ENCODE peak calls at places on chromosome 22, in ten cellular contexts. I is uterus, B is IMR-90, D is right lobe of liver, K is left lung, O is cardiac muscle cell, H is retinal pigment epithelial cell, Z is astrocyte of the cerebellum, R is heart left ventricle, L is BJ. F is an unnamed sample.

GRCh38 chr22:39999144-39999757 is 4.5 kb downstream of the FAM83F start:
- DNase-seq in B (peak), D (no peak), O (no peak), Z (no peak), H (no peak), R (no peak), L (no peak), K (no peak), I (no peak), F (no peak)

GRCh38 chr22:48758905-48759875 is 1068.5 kb downstream of the BRD1 start:
- DNase-seq in I (no peak), H (no peak), Z (no peak), O (no peak), K (no peak), D (peak), R (peak), B (no peak), L (no peak), F (no peak)

GRCh38 chr22:46105494-46106278 is 44.6 kb upstream of the PPARA start:
- DNase-seq in D (no peak), Z (peak), O (no peak), B (peak), R (no peak), L (peak), K (no peak), I (no peak), H (no peak), F (no peak)

GRCh38 chr22:42676059-42676607 is 26.9 kb upstream of the CYB5R3 start:
- DNase-seq in H (no peak), L (peak), R (no peak), K (no peak), Z (no peak), B (peak), I (no peak), O (no peak), D (no peak), F (no peak)

GRCh38 chr22:47155131-47155885 is 392.9 kb downstream of the TBC1D22A start:
- DNase-seq in I (no peak), O (no peak), R (no peak), K (no peak), Z (no peak), B (no peak), D (no peak), H (no peak), L (no peak), F (no peak)

GRCh38 chr22:32005453-32005852 is 37.6 kb upstream of the SLC5A1 start:
- DNase-seq in Z (peak), O (no peak), I (no peak), D (no peak), H (no peak), L (no peak), B (peak), R (no peak), K (no peak), F (no peak)

GRCh38 chr22:33519140-33519973 is 400.9 kb downstream of the LARGE1 start:
- DNase-seq in I (peak), H (peak), O (peak), D (no peak), L (no peak), Z (no peak), K (no peak), R (peak), B (peak), F (no peak)

GRCh38 chr22:40635940-40636379 is 559 bp downstream of the MRTFA start:
- DNase-seq in H (no peak), Z (no peak), D (peak), L (no peak), B (no peak), O (no peak), K (no peak), R (no peak), I (peak), F (no peak)

GRCh38 chr22:35555941-35556547 is 15.4 kb downstream of the RASD2 start:
- DNase-seq in R (no peak), D (no peak), H (no peak), L (no peak), I (no peak), Z (no peak), K (no peak), O (no peak), B (no peak), F (no peak)

GRCh38 chr22:48079505-48080295 is 1317.2 kb downstream of the TBC1D22A start:
- DNase-seq in Z (no peak), I (no peak), K (no peak), H (no peak), D (no peak), O (no peak), R (no peak), B (no peak), L (no peak), F (peak)

GRCh38 chr22:25146906-25147754 is 52.5 kb upstream of the CRYBB3 start:
- DNase-seq in H (no peak), I (no peak), B (no peak), Z (no peak), R (no peak), L (no peak), O (no peak), K (no peak), D (no peak), F (no peak)

GRCh38 chr22:38981005-38981658 is 1.0 kb upstream of the APOBEC3B start:
- DNase-seq in H (no peak), B (peak), K (no peak), D (peak), R (no peak), I (peak), Z (no peak), O (peak), L (no peak), F (no peak)
- TF ChIP-seq CTCF in H (peak), B (peak), K (no peak), D (peak), R (no peak), I (peak), Z (peak), O (peak), L (peak), F (peak)

GRCh38 chr22:22721681-22722309 is 77.4 kb downstream of the GGTLC2 start:
- DNase-seq in Z (no peak), K (no peak), R (no peak), H (peak), B (peak), I (no peak), L (no peak), D (no peak), O (no peak), F (peak)
- H3K4me3 ChIP-seq in Z (no peak), K (no peak), R (no peak), H (no peak), B (no peak), I (no peak), L (no peak), D (no peak), O (no peak), F (no peak)

GRCh38 chr22:44116755-44117684 is 63.7 kb upstream of the PARVG start:
- DNase-seq in K (no peak), Z (no peak), H (no peak), O (no peak), B (no peak), I (no peak), L (no peak), R (peak), D (peak), F (no peak)

GRCh38 chr22:44120314-44120704 is 60.4 kb upstream of the PARVG start:
- DNase-seq in K (no peak), I (no peak), O (no peak), Z (no peak), L (no peak), D (no peak), H (no peak), B (no peak), R (no peak), F (peak)

GRCh38 chr22:44119669-44120313 is 60.9 kb upstream of the PARVG start:
- DNase-seq in B (no peak), I (no peak), R (no peak), K (peak), D (peak), L (no peak), Z (no peak), H (no peak), O (no peak), F (peak)

GRCh38 chr22:44116331-44116730 is 64.4 kb upstream of the PARVG start:
- DNase-seq in H (no peak), K (no peak), O (no peak), R (no peak), L (no peak), D (no peak), B (no peak), I (no peak), Z (no peak), F (no peak)

DNA sequence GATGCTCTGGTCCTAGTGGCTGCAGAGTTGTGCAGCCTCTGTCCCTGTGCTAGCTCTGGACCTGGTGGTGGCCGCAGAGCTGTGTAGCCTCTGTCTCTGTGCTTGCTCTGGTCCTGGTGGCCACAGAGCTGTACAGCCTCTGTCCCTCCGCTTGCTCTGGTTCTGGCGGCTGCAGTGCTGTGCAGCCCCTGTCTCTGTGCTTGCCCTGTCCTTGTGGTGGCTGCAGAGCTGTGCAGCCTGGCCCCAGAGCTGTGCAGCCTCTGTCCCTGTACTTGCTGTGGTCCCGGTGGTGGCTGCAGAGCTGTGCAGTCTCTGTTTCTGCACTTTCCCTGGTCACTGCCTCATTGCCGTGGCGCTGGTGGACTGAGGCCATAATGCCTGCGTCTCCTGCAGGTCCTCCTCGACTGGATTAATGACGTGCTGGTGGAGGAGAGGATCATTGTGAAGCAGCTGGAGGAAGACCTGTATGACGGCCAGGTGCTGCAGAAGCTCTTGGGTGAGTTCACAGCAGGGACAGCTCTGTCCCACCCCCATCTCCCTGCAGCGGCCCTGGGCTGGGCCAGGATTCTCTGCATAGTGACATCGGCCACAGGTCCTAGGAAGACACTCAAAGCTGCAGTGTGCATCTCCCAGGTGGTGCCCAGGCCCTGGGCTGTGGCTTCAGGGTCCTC is 61.9 kb upstream of the PARVG start:
- DNase-seq in L (no peak), R (no peak), I (no peak), H (no peak), K (no peak), D (no peak), O (no peak), B (no peak), Z (no peak), F (peak)
- TF ChIP-seq CTCF in L (no peak), R (no peak), I (no peak), H (no peak), K (no peak), D (no peak), O (no peak), B (no peak), Z (no peak), F (no peak)

GRCh38 chr22:50169181-50169759 is 1.3 kb upstream of the PANX2 start:
- DNase-seq in O (peak), L (no peak), Z (no peak), B (no peak), R (no peak), H (no peak), D (no peak), K (peak), I (no peak), F (no peak)

GRCh38 chr22:50170453-50171318 is at the start of gene PANX2:
- DNase-seq in L (no peak), R (no peak), Z (no peak), K (peak), H (no peak), I (no peak), B (no peak), D (peak), O (peak), F (no peak)

GRCh38 chr22:50167689-50168489 is 2.6 kb upstream of the PANX2 start:
- DNase-seq in I (no peak), K (peak), O (peak), L (no peak), Z (no peak), B (no peak), R (no peak), H (no peak), D (no peak), F (no peak)

GRCh38 chr22:50171319-50171964 is 911 bp downstream of the PANX2 start:
- DNase-seq in L (no peak), I (no peak), D (peak), O (peak), H (no peak), K (peak), B (no peak), Z (no peak), R (no peak), F (no peak)

GRCh38 chr22:50169774-50170341 is 673 bp upstream of the PANX2 start:
- DNase-seq in H (no peak), B (no peak), L (no peak), K (peak), D (peak), I (no peak), O (peak), R (no peak), Z (no peak), F (no peak)
- H3K4me3 ChIP-seq in H (peak), B (peak), L (peak), K (peak), D (peak), I (peak), O (peak), R (no peak), Z (peak), F (peak)

DNA sequence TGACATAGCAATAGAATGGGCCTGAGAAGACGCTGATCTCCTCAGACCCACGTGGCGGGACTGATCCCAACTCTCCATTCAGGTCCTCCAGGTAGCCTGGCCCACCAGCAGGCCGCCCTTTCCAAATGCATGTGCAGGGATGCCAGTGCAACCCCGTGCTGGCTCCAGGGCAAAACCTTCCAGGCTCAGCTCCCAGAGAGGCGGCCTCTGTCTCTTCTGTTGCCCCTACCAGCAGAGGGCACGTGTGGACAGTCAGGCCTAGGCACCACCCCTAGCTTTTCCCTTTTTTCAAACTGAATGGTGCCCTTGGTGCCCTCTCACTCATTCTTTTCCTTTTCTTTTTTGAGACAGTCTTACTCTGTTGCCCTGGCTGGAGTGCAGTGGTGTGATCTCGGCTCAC is 121.7 kb downstream of the OSBP2 start:
- DNase-seq in D (no peak), L (no peak), B (no peak), K (no peak), H (no peak), I (no peak), O (no peak), Z (no peak), R (no peak), F (peak)
- TF ChIP-seq CTCF in D (peak), L (no peak), B (no peak), K (no peak), H (peak), I (no peak), O (no peak), Z (no peak), R (no peak), F (no peak)

DNA sequence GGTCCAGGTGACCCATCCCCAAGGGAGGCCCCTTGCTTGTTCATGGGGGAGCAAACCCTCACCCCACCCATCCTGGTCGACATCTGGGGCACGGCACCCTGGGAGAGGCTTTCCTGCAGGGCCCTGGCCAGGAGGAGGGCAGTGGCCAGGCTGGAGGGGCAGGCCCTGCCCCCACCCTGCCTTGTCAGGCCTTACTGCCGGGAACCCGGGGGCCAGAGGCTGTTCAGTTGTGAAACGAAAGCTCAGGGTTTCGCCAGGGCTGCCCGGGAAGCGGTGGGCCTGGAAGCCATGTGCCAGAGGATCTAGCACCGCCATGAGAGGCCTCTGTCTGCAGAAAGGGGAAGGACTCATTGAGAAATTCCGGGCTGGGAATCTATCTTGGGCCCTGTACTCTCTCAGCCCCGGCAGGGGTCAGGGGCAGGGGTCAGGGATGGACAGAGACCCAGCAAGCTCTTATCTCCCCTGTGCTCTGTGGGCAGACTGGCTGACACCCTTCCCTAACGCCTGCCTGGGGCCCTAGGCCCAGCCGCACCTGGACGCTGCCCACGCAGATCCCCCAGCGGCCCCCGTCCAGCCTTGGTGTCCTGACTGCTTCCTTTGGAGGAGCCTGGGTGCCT is 6.3 kb downstream of the PIM3 start:
- DNase-seq in L (no peak), R (peak), I (peak), B (no peak), Z (no peak), D (peak), H (no peak), K (peak), O (peak), F (peak)
- H3K4me3 ChIP-seq in L (no peak), R (no peak), I (peak), B (no peak), Z (no peak), D (peak), H (no peak), K (peak), O (no peak), F (peak)

GRCh38 chr22:27419473-27419872 is 382.1 kb downstream of the MN1 start:
- DNase-seq in Z (no peak), L (no peak), O (no peak), D (no peak), R (no peak), K (no peak), I (no peak), H (no peak), B (peak), F (no peak)

GRCh38 chr22:27420186-27420816 is 381.3 kb downstream of the MN1 start:
- DNase-seq in O (no peak), D (no peak), B (peak), H (no peak), L (no peak), R (no peak), K (no peak), Z (no peak), I (no peak), F (no peak)

GRCh38 chr22:27413702-27414101 is 387.9 kb downstream of the MN1 start:
- DNase-seq in Z (no peak), O (no peak), K (no peak), R (no peak), L (no peak), B (no peak), H (no peak), I (no peak), D (no peak), F (no peak)

GRCh38 chr22:27418261-27418660 is 383.3 kb downstream of the MN1 start:
- DNase-seq in L (no peak), D (no peak), H (no peak), O (no peak), R (no peak), K (no peak), B (no peak), Z (no peak), I (no peak), F (no peak)

DNA sequence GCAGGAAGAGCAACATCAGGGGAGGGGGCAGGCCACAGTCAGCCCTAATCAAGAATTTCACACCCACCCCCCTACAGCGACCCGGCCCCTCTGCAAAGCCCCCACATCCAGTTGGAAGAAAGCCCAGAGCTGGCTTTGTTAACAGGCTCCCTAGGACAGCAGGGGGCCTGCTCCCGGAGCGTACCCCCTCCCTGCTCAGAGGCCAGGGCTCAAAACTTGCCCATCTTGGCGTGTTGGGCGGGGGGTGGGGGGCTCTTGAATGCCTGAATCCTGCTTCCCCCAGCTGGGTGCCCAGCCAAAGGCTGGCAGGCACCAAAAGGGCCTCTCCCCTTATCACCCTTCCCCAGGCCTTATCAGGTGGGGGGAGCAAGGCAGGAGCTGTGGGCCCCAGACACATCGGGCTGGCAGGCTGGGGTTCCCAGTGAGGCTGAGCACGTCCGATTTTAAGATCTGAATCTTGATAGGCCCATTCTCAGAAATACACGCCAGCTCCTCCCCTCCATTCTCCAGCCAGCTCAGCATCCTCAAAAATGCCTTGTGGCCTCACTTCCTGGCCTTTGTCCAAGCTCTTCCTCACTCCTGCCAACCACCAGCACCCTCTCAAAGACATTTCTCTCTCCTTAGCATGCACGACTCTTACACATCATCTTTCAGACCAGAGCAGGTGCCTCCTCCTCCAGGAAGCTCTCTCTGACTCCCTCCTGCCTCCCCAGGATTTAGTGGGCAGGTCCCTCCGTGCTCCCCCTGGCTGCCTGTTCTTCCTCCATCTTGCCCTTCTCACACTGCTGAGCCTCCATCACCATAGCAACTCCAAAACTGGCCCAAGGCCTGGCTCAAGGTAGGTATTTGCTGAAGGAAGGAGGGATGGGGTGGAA is 384.8 kb downstream of the MN1 start:
- DNase-seq in H (no peak), B (peak), I (no peak), Z (peak), O (peak), R (no peak), D (no peak), K (no peak), L (peak), F (no peak)
- TF ChIP-seq CTCF in H (peak), B (no peak), I (no peak), Z (peak), O (peak), R (no peak), D (no peak), K (no peak), L (no peak), F (no peak)

DNA sequence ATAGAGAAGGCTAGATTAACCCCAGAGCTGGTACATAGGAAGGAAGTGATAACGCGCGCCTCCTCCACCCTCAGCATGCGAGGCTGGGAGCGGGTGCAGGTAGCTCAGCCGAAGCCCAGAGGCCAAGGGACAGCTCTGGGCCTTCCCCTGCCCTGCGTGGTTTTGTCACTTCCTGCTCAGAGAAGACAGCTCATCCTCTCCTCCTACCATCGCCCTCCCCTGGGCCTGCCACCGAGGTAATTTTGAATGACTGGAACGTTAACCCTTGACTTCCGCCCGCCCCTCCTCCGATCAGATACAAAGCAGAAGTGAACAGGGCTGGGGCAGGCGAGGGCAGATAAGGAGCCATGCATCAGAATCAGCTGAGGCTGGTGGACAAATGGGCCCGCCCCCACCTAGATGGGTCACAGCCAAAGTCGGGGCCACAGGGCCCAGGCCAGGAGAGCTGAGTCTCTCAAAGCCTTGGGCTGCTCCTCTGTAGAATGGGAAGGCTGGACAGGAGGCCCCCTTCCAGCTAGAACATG is 1.6 kb downstream of the RAC2 start:
- DNase-seq in Z (no peak), B (peak), H (no peak), R (peak), O (no peak), L (no peak), D (peak), K (peak), I (no peak), F (peak)
- H3K4me3 ChIP-seq in Z (no peak), B (no peak), H (no peak), R (no peak), O (no peak), L (no peak), D (peak), K (peak), I (no peak), F (peak)

F was measured in upper lobe of right lung.